ENCODE peak calls at places on chromosomes 5 and 9, in six cellular contexts. M is BE2C; H is AG09309; S is thoracic aorta; I is amniotic stem cell; L is stimulated activated CD4-positive, alpha-beta T cell treated with anti-CD3 and anti-CD28 coated beads, Interleukin-1b, Interleukin-23, amount 100 ng/mL, for 1 hour. W is an unnamed sample.

GRCh38 chr9:13975628-13976250 is 338.2 kb downstream of the NFIB start:
- DNase-seq in M (no peak), S (no peak), L (no peak), H (no peak), I (no peak), W (peak)

GRCh38 chr5:81755320-81755719 is 4.4 kb upstream of the SSBP2 start:
- DNase-seq in H (peak), I (no peak), S (no peak), L (no peak), M (no peak), W (peak)

GRCh38 chr5:103014983-103015382 is 105.0 kb downstream of the GIN1 start:
- DNase-seq in I (no peak), M (no peak), S (no peak), L (no peak), H (no peak), W (no peak)

GRCh38 chr5:111680737-111681413 is 76.1 kb downstream of the NREP start:
- DNase-seq in S (peak), L (no peak), I (peak), H (peak), M (peak), W (peak)

GRCh38 chr5:179869641-179870402 is 11.2 kb upstream of the MRNIP start:
- DNase-seq in H (no peak), L (no peak), M (no peak), I (no peak), S (no peak), W (no peak)

GRCh38 chr9:104927912-104928740 is at the start of gene ABCA1:
- DNase-seq in H (no peak), M (peak), I (peak), L (peak), S (peak), W (peak)

GRCh38 chr5:157821822-157822622 is 36.9 kb downstream of the CLINT1 start:
- DNase-seq in S (no peak), L (no peak), M (no peak), I (no peak), H (no peak), W (peak)

GRCh38 chr5:126579716-126580115 is 15.3 kb downstream of the ALDH7A1 start:
- DNase-seq in H (no peak), S (no peak), I (no peak), M (no peak), L (no peak), W (no peak)

GRCh38 chr9:17280350-17281012 is 145.6 kb downstream of the CNTLN start:
- DNase-seq in I (no peak), H (peak), S (no peak), M (no peak), L (no peak), W (peak)

GRCh38 chr5:97986069-97986468 is 787.4 kb upstream of the RGMB start:
- DNase-seq in L (no peak), I (no peak), H (peak), M (no peak), S (no peak), W (peak)

GRCh38 chr9:108884701-108885100 is 22.6 kb downstream of the ACTL7A start:
- DNase-seq in I (no peak), H (no peak), L (no peak), S (no peak), M (no peak), W (no peak)

GRCh38 chr5:122154910-122155309 is 25.6 kb downstream of the ZNF474 start:
- DNase-seq in I (peak), M (no peak), L (no peak), S (peak), H (no peak), W (peak)

GRCh38 chr5:54360925-54361662 is 50.7 kb upstream of the ARL15 start:
- DNase-seq in I (no peak), S (no peak), M (no peak), L (no peak), H (no peak), W (peak)

GRCh38 chr9:127253446-127253845 is 11.1 kb upstream of the GARNL3 start:
- DNase-seq in H (no peak), S (no peak), M (no peak), I (no peak), L (no peak), W (no peak)

GRCh38 chr5:145237843-145238242 is 597.3 kb downstream of the PRELID2 start:
- DNase-seq in I (no peak), L (no peak), M (peak), H (peak), S (no peak), W (peak)

GRCh38 chr5:152994040-152994439 is 496.4 kb upstream of the GRIA1 start:
- DNase-seq in S (no peak), M (no peak), H (no peak), I (no peak), L (no peak), W (no peak)

GRCh38 chr9:33840381-33840780 is 23.4 kb downstream of the UBE2R2 start:
- DNase-seq in M (no peak), H (no peak), S (no peak), L (no peak), I (no peak), W (peak)

GRCh38 chr5:107869459-107870115 is 198.8 kb upstream of the EFNA5 start:
- DNase-seq in S (no peak), I (peak), L (no peak), H (peak), M (no peak), W (peak)

GRCh38 chr5:36177715-36178556 is 26.0 kb downstream of the SKP2 start:
- DNase-seq in H (no peak), L (no peak), I (peak), S (no peak), M (peak), W (peak)

W was measured in GM23248.